ENCODE peak calls at places on chromosomes 7 and 10, in five cellular contexts. F is stomach, E is neural progenitor cell, P is GM23338, G is WERI-Rb-1. H is an unnamed sample.

GRCh38 chr7:584122-584465 is 64.4 kb upstream of the PDGFA start:
- DNase-seq in F (peak; percentile 39), E (no peak), P (no peak), G (no peak), H (no peak)

GRCh38 chr7:115097175-115097671 is 175.3 kb downstream of the MDFIC start:
- DNase-seq in F (no peak), E (no peak), P (peak; percentile 33), G (no peak), H (peak; percentile 86)

GRCh38 chr7:20352573-20353304 is 22.0 kb downstream of the ITGB8 start:
- DNase-seq in F (no peak), E (no peak), P (no peak), G (no peak), H (peak; percentile 56)

GRCh38 chr10:131087464-131088215 is 223.9 kb downstream of the TCERG1L start:
- DNase-seq in F (no peak), E (no peak), P (no peak), G (no peak), H (no peak)

GRCh38 chr10:103693070-103693811 is 162.1 kb downstream of the SH3PXD2A start:
- DNase-seq in F (no peak), E (peak; percentile 75), P (peak; percentile 44), G (no peak), H (peak; percentile 32)

GRCh38 chr10:4083509-4084003 is 298.5 kb upstream of the KLF6 start:
- DNase-seq in F (no peak), E (no peak), P (peak; percentile 4), G (no peak), H (peak; percentile 89)

GRCh38 chr7:57375783-57376182 is 74.2 kb upstream of the ZNF716 start:
- DNase-seq in F (no peak), E (no peak), P (no peak), G (no peak), H (no peak)

GRCh38 chr7:29884399-29885272 is 78.3 kb downstream of the WIPF3 start:
- DNase-seq in F (peak; percentile 75), E (no peak), P (peak; percentile 84), G (peak; percentile 57), H (no peak)

GRCh38 chr7:131400833-131401593 is 73.3 kb downstream of the MKLN1 start:
- DNase-seq in F (no peak), E (no peak), P (no peak), G (no peak), H (peak; percentile 78)

GRCh38 chr10:37860494-37861190 is 3.2 kb upstream of the ZNF248 start:
- DNase-seq in F (no peak), E (no peak), P (no peak), G (no peak), H (peak; percentile 89)

GRCh38 chr7:111090834-111091233 is at the start of gene LRRN3:
- DNase-seq in F (no peak), E (peak; percentile 25), P (peak; percentile 25), G (no peak), H (peak; percentile 29)

GRCh38 chr7:151447901-151448260 is 7.9 kb upstream of the CRYGN start:
- DNase-seq in F (no peak), E (no peak), P (no peak), G (no peak), H (no peak)

GRCh38 chr7:151446412-151446811 is 6.5 kb upstream of the CRYGN start:
- DNase-seq in F (no peak), E (no peak), P (no peak), G (no peak), H (no peak)

GRCh38 chr7:151449990-151450389 is 10.0 kb upstream of the CRYGN start:
- DNase-seq in F (no peak), E (no peak), P (no peak), G (no peak), H (no peak)

GRCh38 chr7:151448261-151449252 is 8.6 kb upstream of the CRYGN start:
- DNase-seq in F (peak; percentile 75), E (peak; percentile 83), P (peak; percentile 88), G (peak; percentile 67), H (peak; percentile 66)

DNA sequence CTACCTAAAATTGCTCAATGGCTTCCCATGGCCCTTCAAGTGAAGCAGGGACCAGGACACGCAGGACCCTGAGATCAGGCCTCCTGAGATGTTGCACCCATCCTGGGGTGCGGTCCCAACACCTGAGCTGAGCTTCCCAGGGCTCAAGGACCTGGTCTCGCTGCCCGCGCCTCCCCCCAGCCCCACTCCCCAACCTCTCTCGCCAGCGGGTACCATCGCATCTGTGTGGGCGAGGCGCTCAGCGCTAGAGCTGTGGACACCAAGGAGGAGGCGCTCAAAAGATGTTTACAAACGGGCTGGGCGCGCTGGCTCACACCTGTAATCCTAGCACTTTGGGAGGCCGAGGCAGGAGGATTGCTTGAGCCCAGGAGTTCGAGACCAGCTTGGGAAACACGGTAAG is 7.4 kb upstream of the CRYGN start:
- DNase-seq in F (no peak), E (no peak), P (no peak), G (no peak), H (no peak)
- H3K4me3 ChIP-seq in F (no peak overlapping the region), E (no peak overlapping the region), P (no peak overlapping the region), G (no peak overlapping the region), H (no peak overlapping the region)

DNA sequence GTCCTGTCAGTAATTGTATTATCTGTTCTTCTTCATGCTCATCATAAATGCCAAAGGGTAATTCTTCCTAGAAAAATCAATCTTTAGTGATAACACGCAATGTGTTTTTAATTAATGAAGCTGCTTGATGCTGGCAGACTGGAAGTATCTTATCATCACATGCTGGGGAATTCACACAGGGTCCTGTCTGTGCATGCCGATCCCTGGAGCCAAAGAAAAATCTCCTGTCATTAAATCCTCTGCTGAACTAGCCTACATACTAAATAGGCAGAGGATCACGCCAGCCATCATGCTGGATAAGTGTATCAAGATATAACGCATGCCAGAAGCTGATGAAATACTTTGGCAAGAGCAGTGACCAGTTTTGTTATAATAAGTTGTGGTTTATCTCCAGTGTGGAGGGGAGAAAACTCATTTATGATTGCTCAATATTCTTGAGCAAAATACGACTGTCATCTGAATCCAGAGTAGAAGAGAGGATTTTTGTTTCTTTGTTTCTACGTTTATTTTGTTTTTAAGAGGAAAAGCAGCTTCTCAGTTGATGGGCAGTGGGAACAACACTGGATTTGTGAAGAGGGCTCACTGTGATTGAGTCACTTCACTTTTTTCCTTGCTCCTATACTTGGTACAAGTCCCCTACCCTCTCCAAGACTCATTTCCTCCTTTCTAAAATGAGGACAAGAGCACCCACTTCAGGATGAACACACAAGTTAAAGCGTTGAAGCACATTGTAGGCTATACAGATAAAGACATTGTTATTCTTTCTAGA is 649.1 kb downstream of the TNS3 start:
- DNase-seq in F (no peak), E (no peak), P (peak; percentile 17), G (no peak), H (peak; percentile 100)
- TF ChIP-seq CTCF in F (no peak), E (peak; percentile 19), P (peak; percentile 41), G (no peak), H (peak; percentile 43)

GRCh38 chr10:72277340-72277995 is 3.7 kb downstream of the DDIT4 start:
- DNase-seq in F (no peak), E (no peak), P (peak; percentile 12), G (no peak), H (peak; percentile 87)

GRCh38 chr10:72276013-72276387 is 2.3 kb downstream of the DDIT4 start:
- DNase-seq in F (peak; percentile 81), E (no peak), P (peak; percentile 11), G (no peak), H (peak; percentile 50)

GRCh38 chr10:72277996-72278667 is 4.4 kb downstream of the DDIT4 start:
- DNase-seq in F (no peak), E (no peak), P (no peak), G (no peak), H (peak; percentile 64)

GRCh38 chr10:72275351-72276012 is 1.8 kb downstream of the DDIT4 start:
- DNase-seq in F (no peak), E (no peak), P (peak; percentile 15), G (peak; percentile 75), H (peak; percentile 61)

GRCh38 chr10:72276421-72277339 is 3.0 kb downstream of the DDIT4 start:
- DNase-seq in F (peak; percentile 47), E (no peak), P (peak; percentile 39), G (no peak), H (peak; percentile 94)
- H3K4me3 ChIP-seq in F (peak overlapping the region; percentile 69), E (peak overlapping the region; percentile 96), P (no peak overlapping the region), G (no peak overlapping the region), H (peak overlapping the region; percentile 82)

GRCh38 chr7:44309271-44310091 is 15.9 kb downstream of the CAMK2B start:
- DNase-seq in F (peak; percentile 67), E (peak; percentile 88), P (peak; percentile 84), G (no peak), H (peak; percentile 58)
- TF ChIP-seq CTCF in F (no peak), E (no peak), P (no peak), G (no peak), H (no peak)

GRCh38 chr7:145082366-145083240 is 246.8 kb upstream of the TPK1 start:
- DNase-seq in F (no peak), E (no peak), P (peak; percentile 10), G (peak; percentile 22), H (no peak)
- H3K4me3 ChIP-seq in F (no peak overlapping the region), E (no peak overlapping the region), P (no peak overlapping the region), G (no peak overlapping the region), H (no peak overlapping the region)

DNA sequence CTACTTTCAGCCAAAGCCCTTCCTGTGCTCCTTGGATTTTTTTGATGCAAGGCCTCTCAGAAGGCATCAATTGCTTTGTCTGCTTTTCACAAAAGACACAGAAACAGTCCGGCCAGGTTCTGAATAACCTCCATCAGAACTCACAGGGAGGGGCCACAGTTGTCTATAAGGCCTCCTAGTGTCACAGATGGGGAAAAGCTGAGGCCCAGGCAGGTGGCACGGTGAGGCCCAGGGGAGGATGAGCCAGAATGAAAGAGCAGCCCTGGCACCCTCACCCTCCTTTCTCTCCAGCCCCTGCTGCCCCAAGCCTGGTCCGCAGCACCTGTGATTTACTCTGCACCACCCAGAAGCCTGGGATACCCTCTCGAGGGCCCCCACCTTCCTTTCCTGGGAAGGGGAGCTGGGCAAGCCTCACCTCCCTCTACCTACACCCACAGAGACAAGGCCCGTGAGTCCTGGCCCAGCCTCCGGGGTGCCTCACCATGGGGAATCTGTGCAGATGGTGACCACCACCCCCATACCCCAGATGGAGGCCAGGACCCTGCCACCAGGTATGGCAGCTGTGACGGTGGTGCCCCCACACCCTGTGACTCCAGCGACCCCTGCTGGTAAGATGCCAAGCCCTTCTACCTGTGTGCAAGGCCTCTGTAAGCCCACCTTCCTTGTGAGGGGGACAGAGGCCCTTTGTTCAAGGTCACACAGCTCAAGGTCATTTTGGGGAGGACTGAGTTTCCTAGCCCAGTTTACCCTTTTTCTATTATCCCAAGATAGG is 26.2 kb upstream of the ZNF467 start:
- DNase-seq in F (peak; percentile 56), E (peak; percentile 73), P (peak; percentile 82), G (peak; percentile 73), H (peak; percentile 6)
- TF ChIP-seq CTCF in F (no peak), E (peak; percentile 71), P (peak; percentile 76), G (peak; percentile 93), H (peak; percentile 42)